ENCODE peak calls at places on chromosomes 3 and 15, in seven cellular contexts. B, P, D, G, X, I and S are unnamed samples. For H3K4me1 and H3K36me3, the result is how much of the 10 kb centered on the place peaks cover.

GRCh38 chr3:193930247-193930646 is 205.7 kb upstream of the HES1 start:
- DNase-seq in B (no peak), P (no peak), D (no peak), G (no peak), X (no peak), I (no peak), S (no peak)

GRCh38 chr15:99506399-99506798 is 59.4 kb upstream of the MEF2A start:
- DNase-seq in B (no peak), P (no peak), D (no peak), G (no peak), X (no peak), I (no peak), S (no peak)

GRCh38 chr3:109685084-109686079 is 348.0 kb upstream of the DPPA4 start:
- DNase-seq in B (no peak), P (no peak), D (peak), G (no peak), X (no peak), I (peak), S (no peak)

GRCh38 chr3:71478568-71478967 is 105.0 kb downstream of the FOXP1 start:
- DNase-seq in B (peak), P (peak), D (no peak), G (no peak), X (no peak), I (no peak), S (no peak)

GRCh38 chr3:86990734-86991481 is at the start of gene VGLL3:
- DNase-seq in B (no peak), P (peak), D (peak), G (no peak), X (peak), I (peak), S (peak)

GRCh38 chr15:86572368-86572841 is 492.7 kb downstream of the AGBL1 start:
- DNase-seq in B (no peak), P (no peak), D (no peak), G (no peak), X (no peak), I (no peak), S (no peak)

GRCh38 chr3:53089511-53089910 is 40.7 kb downstream of the RFT1 start:
- DNase-seq in B (no peak), P (no peak), D (no peak), G (no peak), X (no peak), I (no peak), S (peak)

GRCh38 chr15:43912208-43912607 is 85.4 kb downstream of the WDR76 start:
- DNase-seq in B (no peak), P (no peak), D (no peak), G (no peak), X (no peak), I (no peak), S (no peak)

GRCh38 chr3:154584041-154584440 is 154.1 kb upstream of the GPR149 start:
- DNase-seq in B (no peak), P (no peak), D (no peak), G (no peak), X (no peak), I (no peak), S (no peak)

GRCh38 chr15:79644091-79644490 is 212.0 kb downstream of the MINAR1 start:
- DNase-seq in B (no peak), P (peak), D (no peak), G (no peak), X (no peak), I (no peak), S (no peak)

GRCh38 chr15:76636059-76636458 is 269.1 kb downstream of the SCAPER start:
- DNase-seq in B (no peak), P (no peak), D (no peak), G (no peak), X (no peak), I (no peak), S (no peak)

GRCh38 chr3:7382293-7383033 is 521.5 kb downstream of the GRM7 start:
- DNase-seq in B (no peak), P (no peak), D (no peak), G (no peak), X (no peak), I (no peak), S (no peak)

GRCh38 chr3:52194541-52195296 is 3.2 kb upstream of the ALAS1 start:
- DNase-seq in B (no peak), P (no peak), D (no peak), G (no peak), X (no peak), I (no peak), S (no peak)

GRCh38 chr3:66430876-66431275 is 69.9 kb downstream of the LRIG1 start:
- DNase-seq in B (no peak), P (no peak), D (peak), G (no peak), X (no peak), I (no peak), S (no peak)
- H3K4me1 ChIP-seq in B (under half), P (under half), D (half or more), G (under half), X (half or more), I (under half), S (under half)

GRCh38 chr3:10312391-10312790 is 8.5 kb downstream of the SEC13 start:
- DNase-seq in B (no peak), P (no peak), D (no peak), G (no peak), X (peak), I (no peak), S (no peak)
- H3K36me3 ChIP-seq in B (half or more), P (half or more), D (half or more), G (under half), X (half or more), I (half or more), S (under half)

DNA sequence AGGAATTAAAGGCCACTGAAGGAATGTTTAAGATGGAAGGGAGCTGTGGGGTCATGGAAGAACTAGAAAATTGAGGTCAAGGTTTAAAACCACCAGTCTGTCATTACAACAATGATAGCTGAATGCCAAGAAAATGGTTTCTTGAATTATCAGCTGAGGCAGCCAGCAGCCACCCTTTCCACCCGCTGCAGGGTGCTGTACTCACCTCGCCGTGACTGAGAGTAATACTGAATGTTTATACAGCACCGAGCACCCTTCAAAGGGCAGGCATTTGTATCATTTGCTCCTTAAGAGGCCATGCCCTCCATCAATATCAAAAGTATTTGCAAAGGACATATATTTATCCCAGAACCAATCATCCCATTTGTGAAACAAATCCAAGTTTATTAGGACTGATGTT is 402.8 kb downstream of the VPS13C start:
- DNase-seq in B (no peak), P (no peak), D (no peak), G (no peak), X (no peak), I (no peak), S (no peak)
- H3K4me1 ChIP-seq in B (under half), P (under half), D (under half), G (under half), X (under half), I (under half), S (under half)

DNA sequence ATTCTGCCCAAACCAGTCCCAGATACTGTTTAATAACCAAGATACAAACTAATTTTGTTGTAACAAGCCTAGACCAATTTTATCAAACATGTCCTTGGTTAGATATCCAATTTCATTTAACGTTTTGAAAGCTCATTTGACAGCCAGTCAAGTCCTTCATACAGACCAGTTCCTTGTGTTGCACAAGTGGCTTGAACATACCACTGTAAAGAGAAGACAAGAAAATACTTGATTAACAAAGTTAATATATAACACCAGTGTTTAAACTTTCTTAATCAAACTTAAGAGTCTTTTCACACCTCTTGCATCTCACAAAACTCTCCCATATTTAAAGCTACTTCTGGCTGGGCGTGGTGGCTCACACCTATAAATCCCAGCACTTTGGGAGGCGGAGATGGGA is 16.0 kb downstream of the PDE12 start:
- DNase-seq in B (no peak), P (no peak), D (no peak), G (no peak), X (no peak), I (no peak), S (no peak)
- H3K36me3 ChIP-seq in B (under half), P (half or more), D (half or more), G (under half), X (half or more), I (under half), S (under half)